ENCODE peak calls at places on chromosomes 2 and 18, in four cellular contexts. E, P, A and Q are unnamed samples.

GRCh38 chr2:218991674-218992168 is 1.5 kb downstream of the CRYBA2 start:
- DNase-seq in E (peak), P (no peak), A (no peak), Q (no peak)

GRCh38 chr2:169637620-169638019 is 53.5 kb downstream of the PPIG start:
- DNase-seq in E (peak), P (no peak), A (no peak), Q (no peak)

GRCh38 chr2:6054394-6054732 is 362.2 kb downstream of the SOX11 start:
- DNase-seq in E (no peak), P (no peak), A (no peak), Q (no peak)

GRCh38 chr2:229339613-229340012 is 68.5 kb upstream of the PID1 start:
- DNase-seq in E (no peak), P (no peak), A (no peak), Q (no peak)

GRCh38 chr18:3910507-3910906 is 460.5 kb downstream of the TGIF1 start:
- DNase-seq in E (peak), P (no peak), A (no peak), Q (no peak)

GRCh38 chr18:31197676-31198075 is 35.0 kb upstream of the DSC1 start:
- DNase-seq in E (no peak), P (no peak), A (no peak), Q (no peak)

GRCh38 chr2:165572155-165572554 is 102.7 kb downstream of the CSRNP3 start:
- DNase-seq in E (no peak), P (no peak), A (no peak), Q (no peak)

GRCh38 chr2:27960237-27960912 is 69.8 kb downstream of the BABAM2 start:
- DNase-seq in E (peak), P (no peak), A (no peak), Q (no peak)

GRCh38 chr2:25029183-25029554 is 12.7 kb upstream of the EFR3B start:
- DNase-seq in E (no peak), P (no peak), A (no peak), Q (no peak)

GRCh38 chr18:44178476-44178875 is 502.2 kb upstream of the SETBP1 start:
- DNase-seq in E (no peak), P (no peak), A (no peak), Q (no peak)

GRCh38 chr2:103959174-103960125 is 894.5 kb upstream of the POU3F3 start:
- DNase-seq in E (no peak), P (peak), A (peak), Q (no peak)

GRCh38 chr2:27152102-27152795 is 3.4 kb downstream of the TCF23 start:
- DNase-seq in E (no peak), P (no peak), A (no peak), Q (no peak)

GRCh38 chr2:43576983-43577892 is 18.6 kb downstream of the THADA start:
- DNase-seq in E (peak), P (no peak), A (no peak), Q (no peak)

GRCh38 chr2:82528288-82528687 is 1930.8 kb downstream of the SUCLG1 start:
- DNase-seq in E (no peak), P (no peak), A (no peak), Q (no peak)

DNA sequence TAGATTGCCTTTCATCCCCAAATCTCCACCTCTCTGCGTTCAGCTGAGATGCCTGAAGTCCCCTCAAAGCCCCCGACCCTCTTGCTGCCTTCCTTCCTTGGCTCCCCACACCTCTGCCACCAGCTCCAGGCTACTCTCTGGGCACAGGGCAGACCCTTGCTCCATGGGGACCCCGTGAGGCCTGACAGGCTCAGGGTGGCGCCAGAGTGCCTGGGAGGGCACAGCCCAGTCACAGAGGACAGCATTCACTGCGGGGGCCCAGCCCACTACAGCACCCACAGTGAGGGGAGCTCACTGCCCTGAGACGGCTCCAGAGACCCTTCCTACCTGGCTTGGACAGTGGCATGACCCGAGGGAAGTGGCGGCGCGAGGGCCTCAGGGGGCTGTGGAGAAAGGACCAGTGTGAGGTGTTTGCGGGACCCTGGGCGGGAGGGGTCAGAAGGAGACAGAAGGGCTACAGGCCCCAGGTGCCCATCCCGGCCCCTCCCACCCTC is 51.0 kb downstream of the AQP12A start:
- DNase-seq in E (no peak), P (no peak), A (no peak), Q (no peak)
- TF ChIP-seq CTCF in E (no peak), P (no peak), A (no peak), Q (no peak)

GRCh38 chr18:68676913-68677312 is 38.0 kb downstream of the TMX3 start:
- DNase-seq in E (peak), P (no peak), A (no peak), Q (no peak)
- TF ChIP-seq CTCF in E (peak), P (no peak), A (no peak), Q (peak)

GRCh38 chr2:202157211-202157985 is 81.0 kb downstream of the SUMO1 start:
- DNase-seq in E (no peak), P (no peak), A (no peak), Q (no peak)

GRCh38 chr2:202164409-202164808 is 74.0 kb downstream of the SUMO1 start:
- DNase-seq in E (peak), P (no peak), A (no peak), Q (no peak)

GRCh38 chr2:202154613-202155281 is 81.7 kb downstream of the KIAA2012 start:
- DNase-seq in E (peak), P (no peak), A (no peak), Q (no peak)

GRCh38 chr2:202161106-202161836 is 77.1 kb downstream of the SUMO1 start:
- DNase-seq in E (no peak), P (no peak), A (no peak), Q (no peak)

GRCh38 chr2:202158796-202159195 is 79.6 kb downstream of the SUMO1 start:
- DNase-seq in E (peak), P (no peak), A (no peak), Q (no peak)
- TF ChIP-seq CTCF in E (peak), P (peak), A (no peak), Q (peak)

GRCh38 chr2:88115825-88116518 is 11.9 kb downstream of the FABP1 start:
- DNase-seq in E (no peak), P (no peak), A (no peak), Q (no peak)
- TF ChIP-seq CTCF in E (no peak), P (no peak), A (no peak), Q (no peak)

DNA sequence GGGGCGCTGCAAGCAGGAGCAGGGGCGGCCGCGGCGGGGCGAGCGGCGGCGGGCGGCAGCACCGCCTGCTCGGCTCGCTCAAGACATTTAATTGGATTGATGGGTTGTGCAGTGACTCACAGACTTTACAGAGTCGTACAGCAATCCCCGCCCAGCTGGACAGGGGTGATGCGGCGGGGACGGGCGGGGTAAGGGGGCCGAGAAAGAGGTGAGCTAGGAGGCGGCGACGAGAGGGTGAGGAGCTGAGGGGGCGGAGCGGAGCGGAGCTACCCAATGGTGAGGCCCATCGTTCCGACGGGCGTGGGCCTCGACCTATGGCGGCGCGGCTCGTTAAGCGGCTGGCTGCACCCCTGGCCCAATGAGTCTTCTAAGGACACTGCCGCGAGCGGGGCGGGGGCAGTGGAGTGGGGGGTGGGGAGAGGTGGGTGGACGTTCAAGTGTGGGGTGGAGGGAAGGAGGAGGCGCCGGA is 97.1 kb upstream of the SERTAD2 start:
- DNase-seq in E (peak), P (peak), A (peak), Q (peak)
- TF ChIP-seq CTCF in E (peak), P (no peak), A (no peak), Q (peak)

DNA sequence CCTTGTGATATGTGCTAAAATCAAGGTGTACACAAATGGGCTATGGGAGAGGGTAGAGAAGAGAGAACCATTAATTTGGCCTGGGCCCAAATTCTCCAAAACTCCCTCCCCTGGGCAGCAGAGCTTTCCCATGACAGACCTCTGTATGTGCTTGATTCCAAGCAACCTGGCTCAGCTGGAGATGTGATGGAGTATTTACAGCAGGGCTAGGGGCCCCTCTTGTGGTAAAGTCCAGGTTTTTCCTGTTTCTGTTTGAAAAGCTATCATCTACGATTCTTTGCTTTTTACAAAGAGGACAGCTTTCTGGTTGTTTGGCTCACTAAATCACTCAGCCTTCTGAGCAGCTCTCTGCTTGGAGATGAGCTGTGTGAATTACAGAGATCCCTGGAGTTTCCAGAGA is 40.3 kb downstream of the KCNS3 start:
- DNase-seq in E (peak), P (no peak), A (no peak), Q (no peak)
- TF ChIP-seq CTCF in E (peak), P (peak), A (no peak), Q (no peak)

GRCh38 chr2:127401757-127402695 is 14.3 kb upstream of the MAP3K2 start:
- DNase-seq in E (peak), P (no peak), A (no peak), Q (no peak)

GRCh38 chr2:127397568-127398238 is 9.9 kb upstream of the MAP3K2 start:
- DNase-seq in E (no peak), P (no peak), A (no peak), Q (no peak)

GRCh38 chr2:127400897-127401756 is 13.4 kb upstream of the MAP3K2 start:
- DNase-seq in E (peak), P (no peak), A (no peak), Q (peak)

GRCh38 chr2:127398239-127398590 is 10.4 kb upstream of the MAP3K2 start:
- DNase-seq in E (peak), P (no peak), A (no peak), Q (no peak)

GRCh38 chr2:127400533-127400896 is 12.7 kb upstream of the MAP3K2 start:
- DNase-seq in E (no peak), P (no peak), A (no peak), Q (peak)
- TF ChIP-seq CTCF in E (no peak), P (no peak), A (no peak), Q (no peak)

GRCh38 chr2:71223767-71224333 is 3.1 kb downstream of the PAIP2B start:
- DNase-seq in E (peak), P (no peak), A (no peak), Q (no peak)
- TF ChIP-seq CTCF in E (no peak), P (peak), A (no peak), Q (peak)